ENCODE peak calls at places on chromosomes 16 and 17, in ten cellular contexts. K, W, V, R, E, G, L, O, N and B are unnamed samples. For H3K4me1, the result is how much of the 10 kb centered on the place peaks cover.

GRCh38 chr16:9122969-9123368 is 31.5 kb downstream of the HAPSTR1 start:
- DNase-seq in V (no peak), K (no peak), N (no peak), G (no peak), L (no peak), E (no peak), R (no peak), O (no peak), W (no peak), B (no peak)

GRCh38 chr16:66750279-66751134 is 902 bp downstream of the DYNC1LI2 start:
- DNase-seq in E (no peak), R (no peak), V (no peak), G (no peak), N (no peak), L (no peak), O (no peak), W (no peak), K (no peak), B (no peak)

GRCh38 chr17:45225051-45225700 is 3.5 kb downstream of the FMNL1 start:
- DNase-seq in K (no peak), R (no peak), V (no peak), O (peak), E (no peak), L (peak), N (no peak), W (no peak), G (no peak), B (no peak)

GRCh38 chr16:48447940-48448536 is 62.8 kb upstream of the SIAH1 start:
- DNase-seq in N (no peak), G (no peak), W (no peak), E (no peak), V (no peak), R (no peak), L (no peak), K (no peak), O (no peak), B (no peak)

GRCh38 chr16:77212736-77213541 is 13.7 kb downstream of the SYCE1L start:
- DNase-seq in L (peak), G (peak), K (peak), E (peak), N (peak), O (peak), R (peak), V (peak), W (peak), B (peak)

GRCh38 chr16:81526935-81527334 is 82.3 kb downstream of the CMIP start:
- DNase-seq in E (peak), L (peak), K (peak), N (peak), W (no peak), O (no peak), G (no peak), V (no peak), R (no peak), B (no peak)

GRCh38 chr16:30651124-30652004 is 604 bp downstream of the PRR14 start:
- DNase-seq in R (peak), O (peak), L (peak), E (peak), W (peak), V (peak), N (peak), K (peak), G (peak), B (peak)

GRCh38 chr17:64318068-64318467 is 55.0 kb upstream of the TEX2 start:
- DNase-seq in R (no peak), O (no peak), K (no peak), N (no peak), E (no peak), V (no peak), L (no peak), G (no peak), W (no peak), B (no peak)

GRCh38 chr16:85401917-85402766 is 211.0 kb upstream of the GSE1 start:
- DNase-seq in K (no peak), R (peak), O (no peak), V (peak), E (peak), N (no peak), G (no peak), W (no peak), L (peak), B (no peak)

GRCh38 chr17:82937411-82938371 is 97.9 kb upstream of the ZNF750 start:
- DNase-seq in G (peak), R (no peak), L (no peak), O (no peak), N (peak), W (peak), V (peak), K (no peak), E (peak), B (no peak)

GRCh38 chr17:80981062-80981902 is 10.4 kb upstream of the CHMP6 start:
- DNase-seq in O (no peak), K (no peak), G (no peak), L (no peak), V (peak), N (no peak), E (no peak), R (peak), W (no peak), B (no peak)

GRCh38 chr17:72995008-72995656 is 97.4 kb downstream of the SLC39A11 start:
- DNase-seq in K (no peak), R (no peak), W (no peak), E (no peak), V (no peak), G (no peak), N (no peak), O (no peak), L (no peak), B (no peak)

GRCh38 chr16:56460101-56460500 is 8.7 kb downstream of the OGFOD1 start:
- DNase-seq in G (no peak), W (no peak), N (no peak), K (no peak), E (no peak), R (no peak), V (no peak), O (no peak), L (no peak), B (no peak)

GRCh38 chr16:88760424-88761142 is 24.4 kb downstream of the PIEZO1 start:
- DNase-seq in W (no peak), K (peak), E (no peak), G (peak), L (no peak), N (no peak), V (peak), R (no peak), O (no peak), B (no peak)

GRCh38 chr17:45440161-45440859 is 7.6 kb upstream of the ARHGAP27 start:
- DNase-seq in L (no peak), O (no peak), R (peak), N (no peak), K (peak), E (no peak), W (no peak), G (no peak), V (no peak), B (no peak)

GRCh38 chr16:27287051-27287811 is 18.7 kb upstream of the NSMCE1 start:
- DNase-seq in G (no peak), K (no peak), N (no peak), E (no peak), R (no peak), L (no peak), W (no peak), O (no peak), V (no peak), B (no peak)

GRCh38 chr17:63426041-63426916 is 19.8 kb downstream of the CYB561 start:
- DNase-seq in K (no peak), G (no peak), R (no peak), N (no peak), O (no peak), E (no peak), L (no peak), W (no peak), V (no peak), B (no peak)

GRCh38 chr16:15949210-15950166 is at the start of gene ABCC1:
- DNase-seq in E (peak), L (peak), W (peak), R (no peak), V (peak), O (peak), K (peak), G (peak), N (peak), B (no peak)

GRCh38 chr17:8668181-8668740 is 37.7 kb upstream of the MYH10 start:
- DNase-seq in G (no peak), V (no peak), K (no peak), E (no peak), L (no peak), W (no peak), R (no peak), O (no peak), N (no peak), B (no peak)

GRCh38 chr17:19418312-19418992 is 7.4 kb downstream of the RNF112 start:
- DNase-seq in N (no peak), L (no peak), O (no peak), E (no peak), G (no peak), W (no peak), R (no peak), V (peak), K (no peak), B (peak)

GRCh38 chr17:51224615-51225262 is 35.1 kb downstream of the MBTD1 start:
- DNase-seq in G (no peak), L (no peak), N (no peak), W (no peak), O (no peak), V (no peak), R (no peak), E (no peak), K (no peak), B (no peak)

GRCh38 chr17:17050346-17051345 is 8.4 kb downstream of the MPRIP start:
- DNase-seq in L (peak), N (no peak), E (no peak), G (no peak), W (peak), R (no peak), O (no peak), V (no peak), K (no peak), B (no peak)

GRCh38 chr16:56257260-56257659 is 66.0 kb downstream of the GNAO1 start:
- DNase-seq in G (peak), W (peak), K (no peak), R (no peak), E (peak), O (no peak), N (no peak), V (peak), L (peak), B (peak)

GRCh38 chr17:19785854-19786253 is 37.8 kb upstream of the ALDH3A1 start:
- DNase-seq in O (no peak), G (no peak), L (no peak), V (no peak), W (no peak), K (no peak), N (no peak), E (no peak), R (no peak), B (no peak)

GRCh38 chr16:14436410-14436955 is 193.6 kb downstream of the PARN start:
- DNase-seq in L (no peak), G (no peak), O (no peak), E (no peak), K (no peak), V (no peak), R (no peak), W (no peak), N (no peak), B (no peak)

GRCh38 chr17:48520631-48521045 is 10.2 kb downstream of the HOXB1 start:
- DNase-seq in V (no peak), K (no peak), L (no peak), R (no peak), G (no peak), W (no peak), O (no peak), N (no peak), E (no peak), B (no peak)

GRCh38 chr16:13171313-13171712 is 269.9 kb downstream of the SHISA9 start:
- DNase-seq in V (no peak), E (no peak), W (no peak), G (no peak), R (no peak), L (no peak), N (no peak), K (no peak), O (no peak), B (no peak)

GRCh38 chr16:8355714-8356113 is 234.6 kb downstream of the TMEM114 start:
- DNase-seq in G (no peak), E (no peak), L (no peak), K (no peak), O (no peak), N (no peak), W (no peak), V (no peak), R (no peak), B (no peak)

GRCh38 chr16:23949630-23950290 is 114.0 kb downstream of the PRKCB start:
- DNase-seq in W (peak), L (no peak), N (no peak), G (peak), K (no peak), R (no peak), V (peak), O (peak), E (no peak), B (no peak)

GRCh38 chr17:19958023-19958422 is 19.6 kb downstream of the AKAP10 start:
- DNase-seq in K (no peak), L (no peak), W (no peak), O (no peak), V (no peak), R (no peak), N (no peak), E (no peak), G (no peak), B (no peak)

GRCh38 chr16:47905771-47906170 is 250.0 kb downstream of the ABCC12 start:
- DNase-seq in R (no peak), V (no peak), E (no peak), L (no peak), W (no peak), K (no peak), O (no peak), G (no peak), N (no peak), B (no peak)

GRCh38 chr16:68436581-68436980 is 11.7 kb downstream of the SMPD3 start:
- DNase-seq in N (no peak), V (no peak), W (no peak), L (no peak), R (no peak), G (no peak), O (no peak), E (no peak), K (no peak), B (no peak)

GRCh38 chr17:72699566-72699965 is 392.9 kb downstream of the SLC39A11 start:
- DNase-seq in E (no peak), O (no peak), L (no peak), G (no peak), W (no peak), V (no peak), R (no peak), N (no peak), K (no peak), B (no peak)

GRCh38 chr16:82653550-82654511 is 27.1 kb downstream of the CDH13 start:
- DNase-seq in G (no peak), W (no peak), V (no peak), E (no peak), R (no peak), O (peak), L (no peak), N (no peak), K (no peak), B (no peak)

GRCh38 chr17:2030779-2031163 is 818 bp downstream of the DPH1 start:
- DNase-seq in E (no peak), V (no peak), L (no peak), G (peak), O (no peak), W (no peak), K (no peak), R (no peak), N (no peak), B (no peak)

GRCh38 chr17:43915561-43915960 is 8.2 kb upstream of the MPP2 start:
- DNase-seq in W (no peak), R (no peak), V (no peak), N (no peak), K (no peak), E (no peak), G (no peak), L (no peak), O (no peak), B (no peak)

GRCh38 chr17:64632193-64632592 is 29.9 kb downstream of the SMURF2 start:
- DNase-seq in V (no peak), E (no peak), K (no peak), N (no peak), R (no peak), G (no peak), O (no peak), W (no peak), L (no peak), B (no peak)

GRCh38 chr17:81652901-81653771 is 3.2 kb downstream of the PDE6G start:
- DNase-seq in O (no peak), N (no peak), K (no peak), R (no peak), V (no peak), W (no peak), E (no peak), L (no peak), G (no peak), B (no peak)

GRCh38 chr16:86573215-86573614 is 5.1 kb upstream of the FOXL1 start:
- DNase-seq in O (no peak), R (peak), N (no peak), L (no peak), E (no peak), W (no peak), K (no peak), G (no peak), V (no peak), B (no peak)

GRCh38 chr17:74723891-74724290 is 11.2 kb upstream of the CD300LF start:
- DNase-seq in W (no peak), N (no peak), R (no peak), L (no peak), K (no peak), E (no peak), O (no peak), V (no peak), G (no peak), B (no peak)
- H3K4me1 ChIP-seq in W (under half), N (under half), R (under half), L (under half), K (under half), E (under half), O (under half), V (under half), G (under half), B (under half)

GRCh38 chr17:56892333-56892732 is 21.5 kb downstream of the TRIM25 start:
- DNase-seq in O (no peak), N (no peak), K (no peak), R (no peak), V (no peak), W (no peak), E (no peak), G (no peak), L (no peak), B (no peak)

GRCh38 chr17:56890390-56890789 is 23.5 kb downstream of the TRIM25 start:
- DNase-seq in O (no peak), R (no peak), N (no peak), K (no peak), V (no peak), G (no peak), L (no peak), W (no peak), E (no peak), B (no peak)

GRCh38 chr17:56890906-56891674 is 22.8 kb downstream of the TRIM25 start:
- DNase-seq in K (no peak), G (no peak), W (no peak), R (no peak), E (no peak), N (no peak), O (no peak), L (no peak), V (no peak), B (no peak)

GRCh38 chr17:56893503-56893902 is 20.3 kb downstream of the TRIM25 start:
- DNase-seq in K (no peak), N (no peak), G (no peak), V (no peak), L (no peak), E (no peak), W (no peak), R (no peak), O (no peak), B (no peak)

GRCh38 chr17:56891751-56892150 is 22.1 kb downstream of the TRIM25 start:
- DNase-seq in V (peak), G (peak), L (peak), R (no peak), E (no peak), O (peak), N (no peak), W (peak), K (no peak), B (no peak)
- TF ChIP-seq CTCF in V (peak), G (peak), L (peak), R (peak), E (no peak), O (peak), N (peak), W (peak), K (no peak), B (peak)

DNA sequence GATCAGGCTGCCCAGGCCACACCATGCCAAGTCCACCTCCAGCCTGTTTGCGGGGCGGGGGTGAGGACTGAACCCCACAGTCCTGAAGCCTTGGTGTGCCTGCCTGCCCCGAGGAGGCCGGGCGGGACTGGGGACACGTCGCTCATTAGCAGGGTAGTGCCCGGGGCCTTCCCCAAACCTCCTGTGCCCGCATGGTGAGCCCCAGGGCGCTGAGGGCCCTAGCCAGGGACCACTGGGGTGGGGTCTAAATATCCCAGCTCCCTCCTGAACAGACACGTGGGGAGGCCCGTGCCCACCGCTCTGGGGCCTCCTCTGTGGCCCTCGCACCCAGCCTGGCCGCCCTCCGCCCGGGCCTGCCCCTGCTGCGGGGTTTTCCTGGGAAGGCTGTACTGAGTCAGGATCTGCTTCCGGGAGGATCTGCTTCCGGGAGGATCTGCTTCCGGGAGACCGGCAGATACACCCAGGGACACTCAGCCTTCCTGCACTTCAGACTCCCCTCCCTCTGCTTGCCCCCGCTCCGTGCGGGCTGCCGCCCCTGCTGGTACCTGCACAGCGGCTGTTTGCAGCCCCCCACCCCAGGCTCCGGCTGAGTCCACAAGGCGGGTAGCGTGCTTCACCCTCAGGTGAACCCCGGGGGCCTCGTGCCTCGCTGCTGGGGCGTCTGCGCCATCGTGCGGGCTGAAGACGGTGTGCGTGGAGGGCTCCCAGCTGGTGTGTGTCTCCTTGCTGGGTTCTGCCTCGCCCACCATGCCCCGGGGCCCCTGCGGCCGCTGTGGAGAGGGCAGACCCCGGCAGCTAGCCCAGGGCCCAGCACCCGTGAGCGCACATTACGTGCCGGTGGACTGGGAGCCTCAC is 23.6 kb upstream of the CACNA1H start:
- DNase-seq in R (no peak), V (no peak), G (no peak), E (no peak), O (no peak), N (no peak), L (no peak), W (no peak), K (no peak), B (no peak)
- TF ChIP-seq POLR2A in R (no peak), V (no peak), G (no peak), E (no peak), O (no peak), N (no peak), L (no peak), W (no peak), K (no peak), B (no peak)

GRCh38 chr17:77468897-77469296 is 328.1 kb downstream of the SEC14L1 start:
- DNase-seq in V (no peak), K (no peak), E (no peak), G (no peak), L (no peak), N (no peak), O (no peak), R (no peak), W (no peak), B (no peak)

GRCh38 chr17:77465358-77466041 is 324.7 kb downstream of the SEC14L1 start:
- DNase-seq in V (no peak), K (no peak), O (peak), G (peak), W (peak), L (peak), E (no peak), N (no peak), R (no peak), B (no peak)

GRCh38 chr17:77466596-77467223 is 325.9 kb downstream of the SEC14L1 start:
- DNase-seq in E (no peak), L (no peak), N (no peak), K (no peak), W (no peak), G (no peak), R (no peak), V (no peak), O (no peak), B (no peak)

GRCh38 chr17:77466140-77466539 is 325.4 kb downstream of the SEC14L1 start:
- DNase-seq in E (no peak), K (no peak), G (no peak), O (no peak), R (no peak), W (no peak), L (no peak), N (no peak), V (no peak), B (no peak)

GRCh38 chr17:77467513-77467912 is 326.7 kb downstream of the SEC14L1 start:
- DNase-seq in L (no peak), W (no peak), K (no peak), E (no peak), G (no peak), R (no peak), O (no peak), V (no peak), N (no peak), B (no peak)
- H3K4me1 ChIP-seq in L (half or more), W (half or more), K (under half), E (under half), G (under half), R (half or more), O (half or more), V (under half), N (under half), B (half or more)

GRCh38 chr16:10949424-10949970 is 5.1 kb downstream of the CLEC16A start:
- DNase-seq in V (peak), R (no peak), G (peak), K (no peak), W (no peak), E (no peak), L (no peak), O (peak), N (no peak), B (no peak)
- TF ChIP-seq CTCF in V (no peak), R (no peak), G (no peak), K (no peak), W (no peak), E (no peak), L (no peak), O (peak), N (no peak), B (no peak)